ENCODE peak calls at places on chromosomes 11 and 22, in four cellular contexts. U is HFF-Myc, F is A549, H is H1. K is an unnamed sample.
A peak's percentile ranks its signal among the peaks of the same experiment; 100 is the strongest.

GRCh38 chr22:17700778-17701177 is 62.2 kb downstream of the BCL2L13 start:
- DNase-seq in H (no peak), U (no peak), F (no peak), K (no peak)

GRCh38 chr11:130653838-130654601 is 205.6 kb downstream of the ADAMTS15 start:
- DNase-seq in U (no peak), H (no peak), F (no peak), K (no peak)

GRCh38 chr11:131077340-131077739 is 161.1 kb upstream of the SNX19 start:
- DNase-seq in H (no peak), F (no peak), U (no peak), K (no peak)

GRCh38 chr22:30305519-30305905 is 16.2 kb upstream of the CASTOR1 start:
- DNase-seq in H (no peak), U (no peak), F (no peak), K (no peak)

GRCh38 chr11:71370020-71370747 is 78.0 kb downstream of the DHCR7 start:
- DNase-seq in H (no peak), F (no peak), U (no peak), K (no peak)

GRCh38 chr11:7572001-7572712 is 58.4 kb downstream of the PPFIBP2 start:
- DNase-seq in F (peak; percentile 23), U (no peak), H (no peak), K (no peak)

GRCh38 chr22:43642319-43642718 is 169.8 kb downstream of the EFCAB6 start:
- DNase-seq in U (no peak), H (no peak), F (no peak), K (no peak)

GRCh38 chr11:119676461-119677020 is 52.5 kb downstream of the NECTIN1 start:
- DNase-seq in U (peak; percentile 46), F (no peak), H (no peak), K (peak; percentile 53)

GRCh38 chr11:62130498-62131464 is 7.0 kb downstream of the INCENP start:
- DNase-seq in U (no peak), F (no peak), H (no peak), K (no peak)

GRCh38 chr22:50059881-50060262 is 1.8 kb upstream of the TTLL8 start:
- DNase-seq in H (no peak), F (no peak), U (no peak), K (no peak)

GRCh38 chr11:108221401-108221800 is 1.0 kb downstream of the NPAT start:
- DNase-seq in U (no peak), H (no peak), F (no peak), K (peak; percentile 35)

GRCh38 chr11:6397156-6397555 is 6.9 kb downstream of the SMPD1 start:
- DNase-seq in H (no peak), F (no peak), U (no peak), K (no peak)

GRCh38 chr11:129705341-129705740 is 110.3 kb upstream of the TMEM45B start:
- DNase-seq in F (no peak), U (no peak), H (no peak), K (no peak)

GRCh38 chr11:119895981-119896380 is 167.0 kb upstream of the NECTIN1 start:
- DNase-seq in H (no peak), U (no peak), F (no peak), K (no peak)

GRCh38 chr11:124669193-124669592 is 4.3 kb downstream of the SIAE start:
- DNase-seq in H (no peak), F (peak; percentile 49), U (peak; percentile 44), K (peak; percentile 48)

GRCh38 chr11:65503923-65504670 is 5.3 kb downstream of the MALAT1 start:
- DNase-seq in H (no peak), U (peak; percentile 38), F (no peak), K (peak; percentile 73)

GRCh38 chr11:45929486-45930030 is 7.1 kb downstream of the LARGE2 start:
- DNase-seq in U (no peak), F (no peak), H (no peak), K (no peak)

GRCh38 chr11:114099392-114100178 is 40.1 kb downstream of the ZBTB16 start:
- DNase-seq in U (no peak), H (no peak), F (no peak), K (peak; percentile 52)

GRCh38 chr11:119116235-119116594 is 5.2 kb upstream of the HINFP start:
- DNase-seq in F (no peak), H (no peak), U (no peak), K (no peak)

GRCh38 chr22:35622132-35622913 is 5.2 kb upstream of the MB start:
- DNase-seq in U (no peak), H (no peak), F (no peak), K (no peak)

GRCh38 chr11:67680701-67681472 is 6.5 kb upstream of the ALDH3B2 start:
- DNase-seq in H (no peak), F (no peak), U (no peak), K (no peak)

GRCh38 chr11:68954970-68955958 is 25.5 kb downstream of the MRGPRD start:
- DNase-seq in F (no peak), U (peak; percentile 73), H (no peak), K (peak; percentile 19)

GRCh38 chr11:19460718-19461405 is 220.1 kb upstream of the E2F8 start:
- DNase-seq in U (no peak), H (no peak), F (no peak), K (no peak)

GRCh38 chr11:626475-627272 is at the start of gene SCT:
- DNase-seq in U (no peak), F (no peak), H (no peak), K (no peak)

GRCh38 chr11:35066783-35067476 is 72.0 kb upstream of the CD44 start:
- DNase-seq in U (no peak), F (no peak), H (no peak), K (no peak)

GRCh38 chr11:17699157-17700114 is 19.9 kb upstream of the MYOD1 start:
- DNase-seq in U (no peak), H (no peak), F (no peak), K (no peak)

GRCh38 chr11:123132881-123133280 is 62.2 kb downstream of the CLMP start:
- DNase-seq in F (no peak), U (no peak), H (no peak), K (no peak)

GRCh38 chr11:93761910-93762309 is 20.4 kb downstream of the C11orf54 start:
- DNase-seq in H (no peak), F (no peak), U (no peak), K (no peak)

GRCh38 chr11:11931461-11932055 is 76.9 kb downstream of the DKK3 start:
- DNase-seq in F (peak; percentile 26), U (peak; percentile 56), H (no peak), K (peak; percentile 78)

GRCh38 chr11:9380773-9381172 is 3.7 kb upstream of the IPO7 start:
- DNase-seq in F (no peak), H (no peak), U (no peak), K (no peak)

GRCh38 chr22:19969141-19969928 is 27.7 kb upstream of the TXNRD2 start:
- DNase-seq in H (no peak), U (no peak), F (no peak), K (no peak)

GRCh38 chr22:19968450-19968891 is 26.9 kb upstream of the TXNRD2 start:
- DNase-seq in F (no peak), H (no peak), U (no peak), K (no peak)

GRCh38 chr22:19971276-19972124 is 29.9 kb upstream of the TXNRD2 start:
- DNase-seq in H (no peak), F (no peak), U (no peak), K (no peak)

GRCh38 chr22:19970479-19971275 is 29.1 kb upstream of the TXNRD2 start:
- DNase-seq in F (peak; percentile 62), U (no peak), H (no peak), K (peak; percentile 58)

GRCh38 chr22:19970031-19970478 is 28.4 kb upstream of the TXNRD2 start:
- DNase-seq in U (no peak), F (no peak), H (no peak), K (no peak)
- TF ChIP-seq CTCF in U (no peak), F (no peak), H (no peak), K (no peak)

DNA sequence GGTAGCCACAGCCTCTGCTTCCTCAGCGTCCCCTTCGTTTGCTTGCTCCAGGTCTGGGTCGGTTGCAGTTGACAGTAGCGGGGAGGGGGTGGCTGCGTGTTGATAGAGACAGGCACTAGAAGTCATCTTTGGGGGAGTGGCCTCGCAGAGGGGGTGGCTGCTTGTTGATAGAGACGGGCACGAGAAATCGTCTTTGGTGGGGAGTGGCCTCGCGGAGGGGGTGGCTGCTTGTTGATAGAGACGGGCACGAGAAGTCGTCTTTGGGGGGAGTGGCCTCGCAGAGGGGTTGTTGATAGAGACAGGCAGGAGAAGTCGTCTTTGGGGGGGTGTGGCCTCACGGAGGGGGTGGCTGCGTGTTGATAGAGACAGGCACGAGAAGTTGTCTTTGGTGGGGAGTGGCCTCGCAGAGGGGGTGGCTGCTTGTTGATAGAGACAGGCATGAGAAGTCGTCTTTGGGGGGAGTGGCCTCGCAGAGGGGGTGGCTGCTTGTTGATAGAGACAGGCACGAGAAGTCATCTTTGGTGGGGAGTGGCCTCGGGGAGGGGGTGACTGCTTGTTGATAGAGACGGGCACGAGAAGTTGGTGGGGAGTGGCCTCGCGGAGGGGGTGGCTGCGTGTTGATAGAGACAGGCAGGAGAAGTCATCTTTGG is 328.3 kb downstream of the TBC1D22A start:
- DNase-seq in F (no peak), H (no peak), U (no peak), K (peak; percentile 28)
- H3K4me3 ChIP-seq in F (no peak overlapping the region), H (peak overlapping the region; percentile 33), U (peak overlapping the region; percentile 37), K (peak overlapping the region; percentile 42)

GRCh38 chr11:27429740-27430451 is 42.7 kb downstream of the LGR4 start:
- DNase-seq in U (no peak), F (peak; percentile 19), H (no peak), K (peak; percentile 36)
- TF ChIP-seq CTCF in U (no peak), F (no peak), H (no peak), K (no peak)

GRCh38 chr11:2989551-2989950 is 2.6 kb downstream of the NAP1L4 start:
- DNase-seq in U (no peak), F (no peak), H (no peak), K (no peak)

GRCh38 chr11:2988996-2989395 is 3.1 kb downstream of the NAP1L4 start:
- DNase-seq in U (no peak), F (no peak), H (no peak), K (no peak)

GRCh38 chr11:2990617-2991476 is 1.3 kb downstream of the NAP1L4 start:
- DNase-seq in U (no peak), H (no peak), F (peak; percentile 25), K (no peak)

GRCh38 chr11:2988361-2988762 is 3.8 kb downstream of the NAP1L4 start:
- DNase-seq in U (no peak), F (no peak), H (no peak), K (no peak)

DNA sequence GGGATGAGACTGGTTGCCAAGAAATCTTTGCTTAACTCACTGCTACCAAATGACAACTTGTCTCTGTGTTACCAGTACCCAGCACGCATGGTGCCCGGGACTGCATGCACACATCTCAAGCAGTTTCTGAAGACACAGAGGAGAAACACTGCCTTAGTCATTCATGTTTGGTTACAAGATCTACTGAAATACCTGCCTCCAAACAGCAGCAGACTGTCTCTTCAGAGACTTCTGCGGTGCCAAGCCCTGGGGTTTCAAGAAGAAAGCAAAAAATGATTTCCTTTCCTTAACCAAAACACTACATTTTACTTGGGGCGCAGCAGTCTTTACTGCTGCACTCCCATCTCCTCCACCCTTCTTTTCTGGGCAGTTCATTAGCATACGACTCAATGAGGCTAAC is 4.2 kb downstream of the NAP1L4 start:
- DNase-seq in F (no peak), U (no peak), H (no peak), K (no peak)
- H3K4me3 ChIP-seq in F (no peak overlapping the region), U (no peak overlapping the region), H (no peak overlapping the region), K (no peak overlapping the region)

GRCh38 chr11:95067042-95067827 is 516 bp downstream of the SRSF8 start:
- DNase-seq in H (no peak), F (peak; percentile 28), U (no peak), K (peak; percentile 77)
- TF ChIP-seq CTCF in H (peak; percentile 76), F (peak; percentile 11), U (peak; percentile 35), K (peak; percentile 55)

K was measured in astrocyte of the spinal cord.